ENCODE peak calls at places on chromosomes 13 and 19, in seven cellular contexts. L, M, B, C, F, V and U are unnamed samples.

GRCh38 chr19:18173572-18174294 is at the start of gene IFI30:
- DNase-seq in C (peak), F (peak), V (peak), B (peak), M (no peak), L (no peak), U (peak)

GRCh38 chr13:38348890-38349289 is 761 bp upstream of the UFM1 start:
- DNase-seq in V (no peak), F (peak), C (no peak), M (no peak), L (no peak), B (no peak), U (no peak)

GRCh38 chr13:53749306-53749705 is 720.7 kb downstream of the OLFM4 start:
- DNase-seq in M (no peak), C (no peak), L (no peak), V (peak), B (no peak), F (no peak), U (no peak)

GRCh38 chr19:55472463-55472862 is 4.0 kb upstream of the ZNF628 start:
- DNase-seq in L (no peak), B (peak), C (no peak), F (no peak), V (no peak), M (peak), U (no peak)

GRCh38 chr13:109516196-109516595 is 270.2 kb downstream of the IRS2 start:
- DNase-seq in V (no peak), B (no peak), C (no peak), F (no peak), L (no peak), M (no peak), U (no peak)

GRCh38 chr13:93925976-93926375 is 553.5 kb downstream of the DCT start:
- DNase-seq in F (no peak), C (no peak), V (no peak), L (no peak), B (no peak), M (no peak), U (no peak)

GRCh38 chr19:955803-956746 is 28.1 kb upstream of the WDR18 start:
- DNase-seq in M (no peak), F (no peak), C (no peak), V (no peak), B (no peak), L (no peak), U (no peak)

GRCh38 chr13:46683879-46684278 is 113.1 kb downstream of the ESD start:
- DNase-seq in B (no peak), V (no peak), F (no peak), M (no peak), L (no peak), C (no peak), U (no peak)

GRCh38 chr19:34474233-34474989 is 7.1 kb upstream of the WTIP start:
- DNase-seq in B (no peak), V (no peak), L (no peak), M (no peak), F (no peak), C (no peak), U (no peak)

GRCh38 chr19:17309962-17310461 is 649 bp downstream of the DDA1 start:
- DNase-seq in C (no peak), M (no peak), F (no peak), V (no peak), L (no peak), B (no peak), U (no peak)

GRCh38 chr19:33279430-33280350 is 22.6 kb downstream of the CEBPA start:
- DNase-seq in V (no peak), F (no peak), L (no peak), B (peak), M (no peak), C (no peak), U (no peak)

GRCh38 chr19:7676854-7677253 is at the start of gene MCEMP1:
- DNase-seq in L (no peak), M (no peak), C (no peak), F (no peak), B (no peak), V (no peak), U (no peak)

GRCh38 chr19:47610902-47611301 is 2.0 kb downstream of the BICRA start:
- DNase-seq in M (no peak), V (no peak), C (no peak), B (no peak), L (no peak), F (no peak), U (no peak)

GRCh38 chr13:24086642-24087041 is 73.9 kb upstream of the SPATA13 start:
- DNase-seq in F (no peak), C (no peak), B (no peak), V (no peak), M (no peak), L (no peak), U (no peak)

GRCh38 chr19:3575260-3575741 is 2.6 kb downstream of the HMG20B start:
- DNase-seq in V (peak), L (no peak), F (peak), C (no peak), B (peak), M (no peak), U (no peak)

DNA sequence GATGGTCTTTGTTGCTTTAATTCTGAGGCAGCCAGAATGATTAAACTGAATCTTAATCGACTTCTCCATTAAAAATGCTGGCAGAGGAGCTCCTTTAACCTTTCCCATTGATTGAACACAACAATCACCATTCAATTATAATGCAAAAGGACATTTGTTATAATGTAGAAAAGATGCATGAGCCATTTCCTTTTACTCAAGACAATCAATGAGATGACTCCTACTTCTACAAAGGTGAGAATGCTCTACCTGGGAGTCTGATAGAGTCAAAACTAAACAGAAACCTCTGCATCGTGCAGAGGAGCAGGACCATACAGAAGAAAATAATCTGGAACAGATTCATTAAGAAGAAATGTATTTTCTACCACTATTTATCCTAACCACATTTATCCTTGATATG is 253.6 kb upstream of the DACH1 start:
- DNase-seq in V (no peak), C (no peak), B (no peak), L (no peak), M (no peak), F (no peak), U (no peak)
- TF ChIP-seq YY1 in V (no peak), C (no peak), B (no peak), L (no peak), M (no peak), F (no peak), U (no peak)

DNA sequence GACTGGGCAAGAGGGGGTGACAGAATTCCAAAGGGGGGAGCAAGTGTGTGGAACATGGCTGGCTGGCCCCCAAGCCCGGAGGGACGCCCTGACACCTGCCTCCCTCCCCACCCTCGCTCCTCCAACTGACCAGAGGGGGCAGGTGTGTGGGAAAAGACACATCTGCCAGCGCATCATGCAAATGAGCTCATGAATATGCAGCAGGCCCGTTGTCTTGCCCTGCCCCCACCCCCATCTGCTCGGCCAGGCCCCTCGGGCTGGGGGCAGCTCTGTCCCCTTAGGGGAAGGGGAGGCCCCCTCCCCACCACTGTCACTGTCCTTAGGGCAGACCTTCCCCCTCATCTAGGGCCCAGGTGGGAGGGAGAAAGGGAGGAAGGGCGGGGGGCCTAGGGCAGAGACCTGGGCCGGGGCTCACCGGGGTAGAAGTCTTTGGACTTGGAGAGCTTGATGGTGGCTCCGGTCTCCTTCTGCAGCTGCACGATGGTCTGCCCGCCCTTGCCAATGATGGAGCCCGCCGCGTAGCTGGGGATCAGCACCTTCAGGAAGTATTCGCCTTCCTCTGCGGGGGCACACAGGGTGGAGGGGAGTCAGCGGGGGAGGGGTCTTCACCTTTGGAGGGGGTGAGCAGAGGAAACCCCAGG is 12.9 kb downstream of the NOVA2 start:
- DNase-seq in C (no peak), M (no peak), L (no peak), F (peak), V (peak), B (no peak), U (no peak)
- TF ChIP-seq YY1 in C (no peak), M (no peak), L (no peak), F (no peak), V (no peak), B (no peak), U (no peak)

GRCh38 chr13:111900390-111901180 is 166.4 kb upstream of the SOX1 start:
- DNase-seq in L (no peak), C (no peak), V (no peak), F (no peak), B (no peak), M (no peak), U (peak)
- TF ChIP-seq YY1 in L (no peak), C (no peak), V (no peak), F (no peak), B (no peak), M (no peak), U (no peak)

DNA sequence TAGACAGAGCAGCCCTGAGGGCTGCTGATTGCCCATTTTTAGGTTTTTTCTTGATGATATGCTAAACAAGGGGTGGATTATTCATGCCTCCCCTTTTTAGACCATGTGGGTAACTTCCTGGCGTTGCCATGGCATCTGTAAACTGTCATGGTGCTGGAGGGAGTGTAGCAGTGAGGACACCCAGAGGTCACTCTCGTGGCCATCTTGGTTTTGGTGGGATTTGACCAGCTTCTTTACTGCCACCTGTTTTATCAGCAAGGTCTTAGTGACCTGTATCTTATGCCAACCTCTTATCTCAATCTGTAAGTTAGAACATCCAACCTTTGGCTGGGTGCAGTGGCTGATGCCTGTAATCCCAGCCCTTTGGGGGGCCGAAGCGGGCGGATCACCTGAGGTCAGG is 148.0 kb downstream of the PTPRS start:
- DNase-seq in L (peak), C (no peak), F (no peak), M (no peak), B (no peak), V (no peak), U (no peak)
- TF ChIP-seq YY1 in L (peak), C (no peak), F (no peak), M (no peak), B (no peak), V (no peak), U (peak)

GRCh38 chr13:112959206-112959605 is 9.8 kb upstream of the MCF2L start:
- DNase-seq in B (peak), M (no peak), C (no peak), F (no peak), L (no peak), V (no peak), U (no peak)
- TF ChIP-seq YY1 in B (no peak), M (no peak), C (no peak), F (no peak), L (no peak), V (no peak), U (no peak)

GRCh38 chr19:49680473-49681351 is 3.6 kb downstream of the PRMT1 start:
- DNase-seq in F (peak), V (peak), M (peak), C (no peak), L (peak), B (peak), U (peak)
- TF ChIP-seq YY1 in F (no peak), V (no peak), M (no peak), C (peak), L (no peak), B (no peak), U (no peak)

GRCh38 chr13:113832631-113833030 is 31.2 kb downstream of the GAS6 start:
- DNase-seq in F (no peak), V (no peak), C (no peak), L (no peak), M (no peak), B (no peak), U (no peak)
- TF ChIP-seq YY1 in F (no peak), V (no peak), C (no peak), L (no peak), M (no peak), B (no peak), U (no peak)

GRCh38 chr13:78610381-78610883 is 7.1 kb upstream of the POU4F1 start:
- DNase-seq in C (no peak), M (no peak), V (no peak), L (no peak), F (no peak), B (no peak), U (no peak)
- TF ChIP-seq YY1 in C (no peak), M (no peak), V (no peak), L (no peak), F (no peak), B (no peak), U (no peak)

GRCh38 chr13:55160911-55161310 is 1979.8 kb upstream of the PRR20A start:
- DNase-seq in M (no peak), V (no peak), C (no peak), L (no peak), B (no peak), F (no peak), U (no peak)
- TF ChIP-seq YY1 in M (no peak), V (no peak), C (no peak), L (no peak), B (no peak), F (no peak), U (no peak)

GRCh38 chr13:30752991-30753616 is 17.8 kb downstream of the ALOX5AP start:
- DNase-seq in L (no peak), B (no peak), V (no peak), C (no peak), M (no peak), F (no peak), U (no peak)

GRCh38 chr13:30755678-30756077 is 20.3 kb downstream of the ALOX5AP start:
- DNase-seq in M (no peak), V (no peak), C (no peak), L (no peak), B (no peak), F (no peak), U (no peak)

GRCh38 chr13:30751183-30751933 is 16.0 kb downstream of the ALOX5AP start:
- DNase-seq in B (no peak), C (no peak), F (no peak), L (no peak), V (no peak), M (no peak), U (no peak)

GRCh38 chr13:30750036-30750435 is 14.7 kb downstream of the ALOX5AP start:
- DNase-seq in M (no peak), C (no peak), V (no peak), B (no peak), L (no peak), F (no peak), U (no peak)

DNA sequence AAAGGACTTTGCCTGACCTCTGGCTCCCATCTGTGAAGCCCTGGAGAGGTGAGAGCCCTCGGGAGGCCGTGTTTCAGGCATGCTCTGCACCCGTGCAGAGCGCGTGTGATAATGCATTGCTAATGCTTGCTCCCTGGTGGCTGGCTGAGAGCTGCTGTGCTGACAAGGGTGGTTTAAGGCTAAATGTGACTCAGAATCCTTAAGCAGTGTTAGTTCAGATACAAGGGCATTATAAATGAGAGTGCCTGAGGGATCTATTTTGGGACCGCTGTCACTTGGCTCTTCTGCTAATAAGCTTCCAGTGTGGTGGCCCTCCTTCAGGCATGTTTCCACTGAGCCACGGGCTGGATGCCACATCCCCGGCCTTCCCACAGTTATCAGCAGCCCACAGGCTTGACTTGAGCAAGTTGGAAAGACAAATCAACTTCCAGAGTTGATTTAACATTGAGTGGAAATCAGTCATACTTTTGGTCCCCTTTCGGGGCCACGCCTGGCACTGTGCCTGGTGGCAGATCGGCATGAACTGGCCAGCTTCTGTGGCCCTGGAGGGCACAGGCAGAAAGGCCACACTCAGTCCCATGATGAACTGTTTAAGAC is 17.0 kb downstream of the ALOX5AP start:
- DNase-seq in B (no peak), C (no peak), F (no peak), V (no peak), M (no peak), L (no peak), U (no peak)
- TF ChIP-seq YY1 in B (no peak), C (no peak), F (no peak), V (no peak), M (no peak), L (no peak), U (no peak)